ENCODE peak calls at places on chromosomes 5 and 9, in four cellular contexts. One of them, this sample, is unnamed.

GRCh38 chr5:6755519-6755918 is 42.3 kb downstream of the TENT4A start:
- DNase-seq in mesendoderm: no peak
- DNase-seq in H9: no peak
- DNase-seq in H1: no peak
- DNase-seq in this sample: no peak

GRCh38 chr5:14347522-14347921 is 204.4 kb downstream of the TRIO start:
- DNase-seq in mesendoderm: no peak
- DNase-seq in H9: no peak
- DNase-seq in H1: no peak
- DNase-seq in this sample: peak

GRCh38 chr9:109950710-109951443 is 170.9 kb downstream of the PALM2AKAP2 start:
- DNase-seq in mesendoderm: peak
- DNase-seq in H1: no peak
- DNase-seq in H9: no peak
- DNase-seq in this sample: no peak

GRCh38 chr9:110050925-110051355 is 157.0 kb downstream of the C9orf152 start:
- DNase-seq in H9: no peak
- DNase-seq in H1: no peak
- DNase-seq in mesendoderm: peak
- DNase-seq in this sample: peak

GRCh38 chr5:9545959-9546851 is at the start of gene SEMA5A:
- DNase-seq in mesendoderm: peak
- DNase-seq in H9: peak
- DNase-seq in H1: no peak
- DNase-seq in this sample: peak

GRCh38 chr5:175219256-175219835 is 224.6 kb downstream of the DRD1 start:
- DNase-seq in H1: no peak
- DNase-seq in mesendoderm: no peak
- DNase-seq in H9: no peak
- DNase-seq in this sample: no peak

GRCh38 chr9:127943011-127943662 is 5.5 kb upstream of the DPM2 start:
- DNase-seq in mesendoderm: no peak
- DNase-seq in H9: no peak
- DNase-seq in H1: no peak
- DNase-seq in this sample: no peak

GRCh38 chr5:100479079-100479688 is 56.0 kb upstream of the FAM174A start:
- DNase-seq in mesendoderm: peak
- DNase-seq in H1: no peak
- DNase-seq in H9: peak
- DNase-seq in this sample: peak

GRCh38 chr9:16768816-16769215 is 101.7 kb downstream of the BNC2 start:
- DNase-seq in mesendoderm: peak
- DNase-seq in H1: peak
- DNase-seq in H9: peak
- DNase-seq in this sample: no peak

GRCh38 chr5:136382071-136382470 is 16.7 kb upstream of the TRPC7 start:
- DNase-seq in H9: no peak
- DNase-seq in H1: no peak
- DNase-seq in mesendoderm: peak
- DNase-seq in this sample: no peak

GRCh38 chr5:36915653-36916052 is 39.1 kb downstream of the NIPBL start:
- DNase-seq in mesendoderm: no peak
- DNase-seq in H1: no peak
- DNase-seq in H9: no peak
- DNase-seq in this sample: peak

GRCh38 chr5:96718635-96719077 is 56.5 kb downstream of the CAST start:
- DNase-seq in H1: no peak
- DNase-seq in H9: no peak
- DNase-seq in mesendoderm: no peak
- DNase-seq in this sample: no peak

GRCh38 chr9:97570899-97571298 is 62.3 kb downstream of the TSTD2 start:
- DNase-seq in H1: no peak
- DNase-seq in mesendoderm: no peak
- DNase-seq in H9: no peak
- DNase-seq in this sample: no peak

GRCh38 chr9:16848189-16848588 is 22.3 kb downstream of the BNC2 start:
- DNase-seq in mesendoderm: no peak
- DNase-seq in H9: no peak
- DNase-seq in H1: no peak
- DNase-seq in this sample: no peak

GRCh38 chr5:91297994-91298393 is 85.1 kb downstream of the ARRDC3 start:
- DNase-seq in H1: no peak
- DNase-seq in mesendoderm: peak
- DNase-seq in H9: no peak
- DNase-seq in this sample: no peak

GRCh38 chr9:70324963-70325362 is 66.2 kb downstream of the SMC5 start:
- DNase-seq in H1: no peak
- DNase-seq in mesendoderm: no peak
- DNase-seq in H9: no peak
- DNase-seq in this sample: peak

GRCh38 chr5:138177936-138178515 is 404 bp downstream of the BRD8 start:
- DNase-seq in mesendoderm: peak
- DNase-seq in H9: no peak
- DNase-seq in H1: no peak
- DNase-seq in this sample: peak

GRCh38 chr9:86396412-86396811 is 42.2 kb upstream of the TUT7 start:
- DNase-seq in H1: no peak
- DNase-seq in mesendoderm: no peak
- DNase-seq in H9: no peak
- DNase-seq in this sample: no peak

GRCh38 chr9:136456257-136456656 is 16.6 kb upstream of the INPP5E start:
- DNase-seq in H9: no peak
- DNase-seq in H1: no peak
- DNase-seq in mesendoderm: no peak
- DNase-seq in this sample: no peak
- H3K23ac ChIP-seq in H9: no peak
- H3K23ac ChIP-seq in H1: no peak
- H3K23ac ChIP-seq in mesendoderm: no peak
- H3K23ac ChIP-seq in this sample: no peak

GRCh38 chr5:468401-468800 is 25.4 kb downstream of the EXOC3 start:
- DNase-seq in H9: no peak
- DNase-seq in H1: no peak
- DNase-seq in mesendoderm: no peak
- DNase-seq in this sample: no peak

GRCh38 chr5:472076-472655 is 29.2 kb downstream of the EXOC3 start:
- DNase-seq in H9: no peak
- DNase-seq in mesendoderm: no peak
- DNase-seq in H1: no peak
- DNase-seq in this sample: no peak

GRCh38 chr5:471750-472058 is 28.7 kb downstream of the EXOC3 start:
- DNase-seq in H1: no peak
- DNase-seq in mesendoderm: no peak
- DNase-seq in H9: no peak
- DNase-seq in this sample: no peak

GRCh38 chr5:470961-471749 is 28.2 kb downstream of the EXOC3 start:
- DNase-seq in H9: no peak
- DNase-seq in mesendoderm: no peak
- DNase-seq in H1: no peak
- DNase-seq in this sample: no peak

GRCh38 chr5:469752-470483 is 26.9 kb downstream of the EXOC3 start:
- DNase-seq in H1: no peak
- DNase-seq in mesendoderm: no peak
- DNase-seq in H9: no peak
- DNase-seq in this sample: no peak
- H3K56ac ChIP-seq in H1: no peak
- H3K56ac ChIP-seq in mesendoderm: no peak
- H3K56ac ChIP-seq in H9: no peak
- H3K56ac ChIP-seq in this sample: no peak

DNA sequence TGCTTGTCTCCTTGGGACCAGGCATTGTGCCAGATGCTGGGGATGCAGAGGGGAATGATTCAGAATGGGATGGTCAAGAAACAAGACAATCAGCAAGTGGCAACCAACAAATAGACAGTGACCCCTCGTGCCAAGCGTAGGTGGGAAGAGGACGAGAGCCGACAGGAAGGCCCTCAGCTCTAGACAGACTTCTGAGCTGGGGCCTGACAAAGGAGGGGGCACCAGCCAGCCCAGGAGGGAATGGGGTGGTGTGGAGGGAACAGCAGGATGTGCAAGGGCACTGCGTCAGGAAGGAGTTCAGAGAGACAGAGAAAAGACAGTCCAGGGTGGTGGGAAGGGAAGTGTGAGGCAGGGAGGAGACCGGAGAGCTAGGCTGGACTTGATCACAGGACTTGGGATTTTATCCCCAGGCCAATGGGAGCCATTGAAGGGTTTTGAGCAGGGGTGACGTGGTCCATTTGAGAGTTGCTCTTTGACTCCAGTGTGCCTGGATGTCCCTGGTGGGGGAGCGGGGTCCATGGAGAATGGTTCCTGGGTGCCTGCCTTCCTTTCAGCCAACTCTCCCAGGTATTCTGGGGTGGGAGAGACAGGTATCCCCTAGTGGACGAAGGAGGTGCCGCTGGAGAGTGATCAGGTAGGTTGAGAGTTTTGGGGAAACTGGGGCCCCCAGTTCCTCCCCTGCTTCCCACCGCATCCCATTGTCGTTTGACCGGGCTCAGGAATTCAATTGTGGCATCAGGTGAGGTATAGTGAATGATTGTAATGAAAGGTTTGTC is 79.3 kb upstream of the ZNF618 start:
- DNase-seq in H9: no peak
- DNase-seq in mesendoderm: no peak
- DNase-seq in H1: no peak
- DNase-seq in this sample: no peak
- H3K23ac ChIP-seq in H9: no peak
- H3K23ac ChIP-seq in mesendoderm: no peak
- H3K23ac ChIP-seq in H1: no peak
- H3K23ac ChIP-seq in this sample: no peak

DNA sequence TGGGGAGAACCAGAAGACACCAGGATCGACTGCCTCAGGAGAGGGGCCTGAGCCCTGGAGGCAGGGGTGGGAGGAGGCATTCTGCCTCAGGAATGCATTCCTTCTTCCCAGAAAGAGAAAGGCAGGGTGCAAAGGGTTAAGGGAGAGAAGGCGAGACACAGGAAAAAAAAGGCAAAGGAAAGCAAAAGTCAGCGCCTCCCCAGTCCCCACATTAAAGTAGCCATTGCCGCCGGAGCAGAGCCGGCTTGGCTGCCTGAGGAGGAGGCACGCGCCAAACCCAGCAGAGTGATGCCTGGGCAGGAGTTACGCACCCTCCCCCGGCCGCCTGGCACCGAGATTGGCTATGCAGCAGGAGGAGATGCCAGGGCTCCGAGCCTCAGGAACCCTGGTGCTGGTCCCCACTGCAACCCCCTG is 123.9 kb upstream of the PHYKPL start:
- DNase-seq in H1: no peak
- DNase-seq in H9: peak
- DNase-seq in mesendoderm: peak
- DNase-seq in this sample: no peak
- H3K56ac ChIP-seq in H1: no peak
- H3K56ac ChIP-seq in H9: no peak
- H3K56ac ChIP-seq in mesendoderm: peak
- H3K56ac ChIP-seq in this sample: no peak

GRCh38 chr5:124919752-124920151 is 173.3 kb upstream of the ZNF608 start:
- DNase-seq in H9: no peak
- DNase-seq in mesendoderm: no peak
- DNase-seq in H1: no peak
- DNase-seq in this sample: no peak

GRCh38 chr5:124918618-124919017 is 172.2 kb upstream of the ZNF608 start:
- DNase-seq in H9: no peak
- DNase-seq in mesendoderm: no peak
- DNase-seq in H1: no peak
- DNase-seq in this sample: no peak

GRCh38 chr5:124920909-124921666 is 174.6 kb upstream of the ZNF608 start:
- DNase-seq in H9: no peak
- DNase-seq in H1: no peak
- DNase-seq in mesendoderm: no peak
- DNase-seq in this sample: no peak

GRCh38 chr5:124921694-124922093 is 175.3 kb upstream of the ZNF608 start:
- DNase-seq in mesendoderm: peak
- DNase-seq in H1: no peak
- DNase-seq in H9: no peak
- DNase-seq in this sample: no peak

DNA sequence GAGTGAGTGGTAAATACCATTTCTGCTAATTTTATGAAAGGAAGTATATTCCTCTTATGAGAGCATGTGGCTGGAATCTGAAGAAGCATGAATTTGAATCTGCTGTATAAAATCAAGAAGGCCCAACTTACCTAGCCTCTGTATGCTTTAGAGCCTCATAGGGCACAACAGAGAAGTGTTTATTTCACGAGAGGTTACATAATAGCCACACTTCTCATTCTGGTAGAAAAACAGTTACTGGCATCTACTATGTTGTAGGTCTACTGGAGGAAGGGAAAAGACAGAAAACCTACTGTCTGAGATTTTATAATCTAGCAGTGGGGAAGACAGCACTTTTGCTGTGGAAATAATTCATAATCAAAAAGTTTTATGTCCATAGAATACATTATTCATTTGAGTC is 172.6 kb upstream of the ZNF608 start:
- DNase-seq in H1: no peak
- DNase-seq in mesendoderm: no peak
- DNase-seq in H9: no peak
- DNase-seq in this sample: no peak
- H3K23ac ChIP-seq in H1: no peak
- H3K23ac ChIP-seq in mesendoderm: no peak
- H3K23ac ChIP-seq in H9: no peak
- H3K23ac ChIP-seq in this sample: no peak

GRCh38 chr9:14062449-14063187 is 251.3 kb downstream of the NFIB start:
- DNase-seq in mesendoderm: no peak
- DNase-seq in H9: no peak
- DNase-seq in H1: no peak
- DNase-seq in this sample: peak
- H3K56ac ChIP-seq in mesendoderm: no peak
- H3K56ac ChIP-seq in H9: no peak
- H3K56ac ChIP-seq in H1: no peak
- H3K56ac ChIP-seq in this sample: no peak

DNA sequence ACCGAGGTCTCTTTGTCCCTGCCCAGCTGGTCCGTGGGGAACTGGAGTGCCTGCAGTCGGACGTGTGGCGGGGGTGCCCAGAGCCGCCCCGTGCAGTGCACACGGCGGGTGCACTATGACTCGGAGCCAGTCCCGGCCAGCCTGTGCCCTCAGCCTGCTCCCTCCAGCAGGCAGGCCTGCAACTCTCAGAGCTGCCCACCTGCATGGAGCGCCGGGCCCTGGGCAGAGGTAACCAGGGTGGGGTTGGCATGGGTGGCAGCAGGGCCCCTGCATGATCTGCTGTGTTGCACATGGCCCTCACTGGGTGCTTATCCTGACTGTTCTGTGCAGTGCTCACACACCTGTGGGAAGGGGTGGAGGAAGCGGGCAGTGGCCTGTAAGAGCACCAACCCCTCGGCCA is 119.2 kb upstream of the ICE1 start:
- DNase-seq in H9: no peak
- DNase-seq in mesendoderm: no peak
- DNase-seq in H1: no peak
- DNase-seq in this sample: no peak
- H3K23ac ChIP-seq in H9: no peak
- H3K23ac ChIP-seq in mesendoderm: no peak
- H3K23ac ChIP-seq in H1: no peak
- H3K23ac ChIP-seq in this sample: no peak

This sample was measured in IMR-90.